ENCODE peak calls at places on chromosomes 16 and 17, in five cellular contexts. C is HepG2, H is GM12878, D is K562, G is SK-N-SH. O is an unnamed sample.
A peak's percentile ranks its signal among the peaks of the same experiment; 100 is the strongest.

GRCh38 chr17:31068291-31068690 is 26.5 kb upstream of the NF1 start:
- DNase-seq in H (no peak), C (peak; percentile 37), D (peak; percentile 56), G (peak; percentile 8), O (peak; percentile 40)

GRCh38 chr16:55912022-55912421 is 36.8 kb upstream of the CES5A start:
- DNase-seq in C (no peak), D (no peak), G (peak; percentile 7), H (no peak), O (no peak)

GRCh38 chr16:31404353-31405064 is 11.4 kb downstream of the ITGAD start:
- DNase-seq in C (no peak), D (peak; percentile 78), G (no peak), H (no peak), O (peak; percentile 67)

GRCh38 chr16:57480754-57481230 is 5.5 kb downstream of the DOK4 start:
- DNase-seq in C (no peak), G (peak; percentile 81), D (no peak), H (no peak), O (no peak)

GRCh38 chr17:14755002-14755401 is 454.1 kb downstream of the HS3ST3B1 start:
- DNase-seq in C (no peak), D (no peak), H (no peak), G (no peak), O (no peak)

GRCh38 chr16:51949260-51949659 is 597.7 kb downstream of the TOX3 start:
- DNase-seq in C (no peak), D (no peak), G (peak; percentile 49), H (no peak), O (no peak)

GRCh38 chr17:76537288-76537577 is 276 bp downstream of the CYGB start:
- DNase-seq in G (peak; percentile 87), H (no peak), D (no peak), C (no peak), O (no peak)

GRCh38 chr17:42329025-42329976 is 41.0 kb downstream of the STAT5A start:
- DNase-seq in D (no peak), G (no peak), C (no peak), H (no peak), O (no peak)

GRCh38 chr17:68344701-68345136 is 53.4 kb downstream of the ARSG start:
- DNase-seq in G (no peak), D (no peak), H (no peak), C (no peak), O (no peak)

GRCh38 chr16:27432600-27432957 is 30.6 kb downstream of the IL21R start:
- DNase-seq in H (no peak), C (no peak), G (no peak), D (no peak), O (no peak)

GRCh38 chr17:38745545-38745944 is 2.6 kb downstream of the PCGF2 start:
- DNase-seq in D (no peak), C (peak; percentile 29), G (no peak), H (no peak), O (no peak)
- TF ChIP-seq ZBTB33 in D (no peak), C (peak; percentile 94), G (no peak), H (no peak), O (no peak)

GRCh38 chr17:29014716-29015115 is 8.9 kb upstream of the SEZ6 start:
- DNase-seq in H (no peak), G (no peak), C (no peak), D (no peak), O (no peak)

GRCh38 chr17:29019475-29020181 is 13.8 kb upstream of the SEZ6 start:
- DNase-seq in D (no peak), G (no peak), H (no peak), C (no peak), O (no peak)

GRCh38 chr17:29016635-29017034 is 10.8 kb upstream of the SEZ6 start:
- DNase-seq in G (no peak), D (no peak), C (no peak), H (no peak), O (no peak)

GRCh38 chr17:29021251-29021650 is 15.4 kb upstream of the SEZ6 start:
- DNase-seq in D (no peak), G (no peak), C (no peak), H (no peak), O (no peak)

DNA sequence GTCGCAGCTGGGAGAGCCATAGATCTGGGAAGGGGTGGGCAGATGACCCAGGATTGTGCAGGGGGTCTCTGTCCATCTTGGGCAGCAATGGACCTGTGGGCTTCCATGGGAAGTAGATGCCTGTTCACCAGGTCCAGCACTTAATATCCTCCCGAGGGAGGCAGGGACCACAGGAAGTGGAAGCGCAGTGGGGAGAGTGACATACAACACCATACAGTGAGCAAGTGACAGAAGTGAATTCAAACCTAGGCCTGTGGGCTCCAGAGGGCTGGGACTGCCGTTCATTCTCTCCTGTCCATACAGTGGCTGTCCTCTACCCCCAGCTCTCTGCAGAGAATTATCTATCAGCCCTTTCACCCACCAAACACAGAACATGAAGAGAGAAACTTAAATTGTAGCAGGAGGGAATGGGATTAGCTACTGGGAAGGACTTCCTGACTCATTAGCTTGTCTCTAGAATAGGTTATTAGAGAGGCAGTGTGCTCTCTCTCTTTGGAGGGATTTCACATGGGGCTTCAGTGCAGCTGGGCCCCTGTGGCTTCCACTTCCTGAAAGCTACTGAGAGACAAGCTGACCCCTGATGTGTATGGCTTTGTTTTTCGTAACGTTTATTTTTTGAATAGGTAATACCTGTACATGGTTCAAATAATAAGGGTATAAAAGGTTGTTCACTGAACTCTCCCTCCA is 13.1 kb upstream of the SEZ6 start:
- DNase-seq in G (no peak), H (no peak), D (no peak), C (no peak), O (no peak)
- H3K4me3 ChIP-seq in G (no peak overlapping the region), H (no peak overlapping the region), D (no peak overlapping the region), C (no peak overlapping the region), O (no peak overlapping the region)

DNA sequence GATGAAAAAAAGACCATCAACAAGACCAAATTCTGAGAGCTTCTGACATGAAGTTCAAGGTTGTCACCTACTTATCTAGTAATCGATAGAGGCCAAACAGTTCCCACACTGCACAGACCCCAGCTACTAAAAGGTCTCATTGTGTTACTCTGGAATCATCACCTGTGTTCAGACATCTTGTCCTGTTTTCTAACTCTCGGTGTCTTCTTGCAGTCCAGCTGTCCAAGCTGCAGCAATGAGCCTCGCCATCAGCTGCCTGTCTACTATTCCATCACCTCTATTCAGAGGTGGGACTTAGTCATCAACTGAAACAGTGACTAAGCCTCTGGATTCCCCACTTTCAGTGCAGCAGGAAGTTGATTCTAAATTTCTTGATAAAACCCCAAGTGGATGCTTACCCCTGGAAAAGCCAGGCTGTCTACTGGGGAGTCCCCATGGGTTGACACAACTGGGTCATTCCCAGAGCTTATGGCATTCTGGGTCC is 46.7 kb downstream of the HNF1B start:
- DNase-seq in D (no peak), C (peak; percentile 95), G (no peak), H (no peak), O (peak; percentile 16)
- TF ChIP-seq SIN3A in D (no peak), C (no peak), G (no peak), H (no peak), O (no peak)

GRCh38 chr16:53509906-53510703 is 7.1 kb upstream of the AKTIP start:
- DNase-seq in H (no peak), G (peak; percentile 77), D (peak; percentile 75), C (peak; percentile 67), O (peak; percentile 38)

GRCh38 chr16:53504665-53505064 is 1.7 kb upstream of the AKTIP start:
- DNase-seq in C (no peak), G (no peak), H (no peak), D (no peak), O (no peak)

GRCh38 chr16:53506254-53506653 is 3.2 kb upstream of the AKTIP start:
- DNase-seq in C (no peak), H (no peak), D (no peak), G (no peak), O (no peak)

GRCh38 chr16:53510704-53511070 is 7.7 kb upstream of the AKTIP start:
- DNase-seq in D (no peak), H (no peak), G (no peak), C (no peak), O (no peak)

DNA sequence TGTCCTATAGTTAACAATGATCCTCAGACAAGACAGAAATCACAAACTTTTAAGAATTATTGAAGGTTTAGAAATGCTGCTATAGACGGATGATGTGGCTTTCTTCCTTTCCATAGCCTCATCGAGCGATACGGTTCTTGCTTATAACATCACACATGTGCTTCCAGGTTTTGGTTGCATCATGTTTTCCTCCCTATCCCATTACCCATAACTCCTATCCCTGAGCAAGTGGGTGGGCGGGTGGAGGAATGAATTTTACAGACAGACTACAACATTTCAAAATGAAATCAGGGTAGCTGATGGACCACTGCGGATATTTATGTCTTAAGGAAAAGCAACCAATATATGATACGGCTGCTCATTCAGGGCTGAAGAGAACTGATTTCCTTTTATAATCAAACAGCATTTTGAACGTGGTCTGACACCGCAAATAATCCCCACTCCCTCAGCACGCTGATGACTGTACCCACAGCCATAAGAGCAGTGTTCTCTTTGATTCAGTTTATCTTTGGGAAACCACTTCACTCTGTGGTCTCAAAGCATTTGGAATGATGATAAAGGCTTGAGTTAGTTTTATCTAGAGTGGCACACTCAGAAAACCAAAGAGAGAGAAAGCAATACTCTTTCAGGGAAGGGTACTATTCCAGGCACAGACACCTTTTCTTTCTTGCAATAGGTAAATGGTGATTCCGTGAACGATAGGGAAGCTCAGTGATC is 4.6 kb upstream of the AKTIP start:
- DNase-seq in C (no peak), D (peak; percentile 13), G (no peak), H (no peak), O (no peak)
- TF ChIP-seq ZBTB33 in C (no peak), D (no peak), G (no peak), H (no peak), O (no peak)

DNA sequence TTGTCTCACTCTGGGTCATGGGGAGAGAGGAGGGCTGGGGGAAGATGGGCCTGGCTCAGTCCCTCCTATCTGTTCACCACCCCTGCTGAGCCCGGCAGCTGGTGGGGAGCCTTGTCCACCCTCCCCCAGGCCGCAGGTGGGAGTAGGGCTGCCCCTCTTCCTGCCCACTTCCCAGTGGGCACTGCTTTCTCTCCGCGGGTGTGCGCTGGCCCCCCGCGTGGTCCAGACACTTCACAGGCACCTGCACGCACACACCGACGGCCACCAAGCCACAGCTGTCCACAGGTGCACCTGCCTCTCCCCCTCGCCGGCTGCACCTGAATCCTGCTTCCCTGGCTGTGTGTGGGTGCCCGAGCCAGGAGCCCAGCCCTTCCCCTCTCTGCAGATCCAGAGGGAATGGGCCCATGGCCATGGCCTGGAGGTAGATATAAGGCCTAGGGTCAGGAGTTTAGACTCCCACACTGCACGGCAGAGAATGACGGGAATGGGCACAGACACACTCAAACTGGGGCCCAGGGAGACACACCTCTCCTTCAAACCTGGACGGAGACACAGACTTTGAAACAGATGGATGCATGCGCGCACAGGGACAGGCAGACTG is 2.0 kb downstream of the NHERF2 start:
- DNase-seq in D (no peak), C (no peak), G (no peak), H (no peak), O (no peak)
- H3K4me3 ChIP-seq in D (no peak overlapping the region), C (no peak overlapping the region), G (peak overlapping the region; percentile 56), H (no peak overlapping the region), O (no peak overlapping the region)

DNA sequence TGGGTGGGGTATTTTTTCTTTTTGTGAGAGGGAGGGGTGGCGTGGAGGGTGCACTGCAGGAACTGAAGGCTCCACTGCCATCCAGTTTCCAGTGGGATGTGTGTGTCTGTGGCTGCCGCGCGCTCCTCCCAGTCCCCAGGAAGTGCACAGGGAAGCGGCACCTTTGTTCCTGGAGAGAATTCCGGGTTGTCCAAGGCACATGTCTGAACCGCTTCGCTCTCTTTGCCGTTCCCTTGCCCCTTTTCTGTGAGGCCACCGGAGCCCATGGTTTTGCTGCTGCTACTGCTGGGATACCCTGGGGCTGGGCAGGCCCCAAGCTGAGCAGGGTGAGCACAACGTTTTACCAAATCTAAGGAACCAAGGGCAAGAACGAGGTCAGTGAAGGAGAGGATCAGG is 19.5 kb downstream of the ACSF3 start:
- DNase-seq in C (no peak), H (no peak), D (no peak), G (no peak), O (no peak)
- TF ChIP-seq SIN3A in C (no peak), H (no peak), D (no peak), G (no peak), O (no peak)